ENCODE peak calls at places on chromosomes 11 and 22, in seven cellular contexts. One of them, this sample, is unnamed.

GRCh38 chr11:133082851-133083488 is 449.3 kb downstream of the OPCML start:
- DNase-seq in coronary artery: no peak
- DNase-seq in stomach: peak; percentile 77
- DNase-seq in A549: peak; percentile 27
- DNase-seq in transverse colon: peak; percentile 64
- DNase-seq in mesenchymal stem cell: peak; percentile 31
- DNase-seq in right atrium auricular region: no peak
- DNase-seq in this sample: peak; percentile 74

GRCh38 chr11:81246937-81247336 is 1486.7 kb downstream of the FAM181B start:
- DNase-seq in coronary artery: no peak
- DNase-seq in stomach: no peak
- DNase-seq in A549: no peak
- DNase-seq in transverse colon: no peak
- DNase-seq in mesenchymal stem cell: no peak
- DNase-seq in right atrium auricular region: no peak
- DNase-seq in this sample: no peak

GRCh38 chr11:70111269-70112016 is 33.3 kb downstream of the ANO1 start:
- DNase-seq in coronary artery: no peak
- DNase-seq in stomach: peak; percentile 39
- DNase-seq in A549: peak; percentile 39
- DNase-seq in transverse colon: peak; percentile 48
- DNase-seq in mesenchymal stem cell: peak; percentile 85
- DNase-seq in right atrium auricular region: peak; percentile 65
- DNase-seq in this sample: peak; percentile 69

GRCh38 chr11:67373916-67374570 is 645 bp upstream of the CLCF1 start:
- DNase-seq in coronary artery: peak; percentile 94
- DNase-seq in stomach: peak; percentile 76
- DNase-seq in A549: peak; percentile 100
- DNase-seq in transverse colon: peak; percentile 83
- DNase-seq in mesenchymal stem cell: peak; percentile 96
- DNase-seq in right atrium auricular region: peak; percentile 94
- DNase-seq in this sample: peak; percentile 87

GRCh38 chr11:118488480-118489109 is 38.7 kb upstream of the TTC36 start:
- DNase-seq in coronary artery: no peak
- DNase-seq in stomach: peak; percentile 58
- DNase-seq in A549: peak; percentile 70
- DNase-seq in transverse colon: peak; percentile 68
- DNase-seq in mesenchymal stem cell: peak; percentile 82
- DNase-seq in right atrium auricular region: peak; percentile 59
- DNase-seq in this sample: peak; percentile 57

GRCh38 chr11:61776561-61777075 is 15.8 kb downstream of the TMEM258 start:
- DNase-seq in coronary artery: no peak
- DNase-seq in stomach: peak; percentile 76
- DNase-seq in A549: peak; percentile 81
- DNase-seq in transverse colon: peak; percentile 66
- DNase-seq in mesenchymal stem cell: peak; percentile 71
- DNase-seq in right atrium auricular region: no peak
- DNase-seq in this sample: peak; percentile 78

GRCh38 chr11:70542406-70542805 is 144.1 kb downstream of the CTTN start:
- DNase-seq in coronary artery: no peak
- DNase-seq in stomach: no peak
- DNase-seq in A549: no peak
- DNase-seq in transverse colon: no peak
- DNase-seq in mesenchymal stem cell: no peak
- DNase-seq in right atrium auricular region: no peak
- DNase-seq in this sample: no peak

GRCh38 chr22:24376002-24376401 is 51.4 kb upstream of the ADORA2A start:
- DNase-seq in coronary artery: no peak
- DNase-seq in stomach: no peak
- DNase-seq in A549: no peak
- DNase-seq in transverse colon: no peak
- DNase-seq in mesenchymal stem cell: no peak
- DNase-seq in right atrium auricular region: no peak
- DNase-seq in this sample: no peak

GRCh38 chr11:109423114-109423859 is 1.3 kb downstream of the C11orf87 start:
- DNase-seq in coronary artery: no peak
- DNase-seq in stomach: no peak
- DNase-seq in A549: no peak
- DNase-seq in transverse colon: no peak
- DNase-seq in mesenchymal stem cell: peak; percentile 36
- DNase-seq in right atrium auricular region: no peak
- DNase-seq in this sample: peak; percentile 5

GRCh38 chr11:11387201-11387600 is 34.2 kb upstream of the CSNK2A3 start:
- DNase-seq in coronary artery: no peak
- DNase-seq in stomach: no peak
- DNase-seq in A549: no peak
- DNase-seq in transverse colon: no peak
- DNase-seq in mesenchymal stem cell: no peak
- DNase-seq in right atrium auricular region: no peak
- DNase-seq in this sample: no peak

DNA sequence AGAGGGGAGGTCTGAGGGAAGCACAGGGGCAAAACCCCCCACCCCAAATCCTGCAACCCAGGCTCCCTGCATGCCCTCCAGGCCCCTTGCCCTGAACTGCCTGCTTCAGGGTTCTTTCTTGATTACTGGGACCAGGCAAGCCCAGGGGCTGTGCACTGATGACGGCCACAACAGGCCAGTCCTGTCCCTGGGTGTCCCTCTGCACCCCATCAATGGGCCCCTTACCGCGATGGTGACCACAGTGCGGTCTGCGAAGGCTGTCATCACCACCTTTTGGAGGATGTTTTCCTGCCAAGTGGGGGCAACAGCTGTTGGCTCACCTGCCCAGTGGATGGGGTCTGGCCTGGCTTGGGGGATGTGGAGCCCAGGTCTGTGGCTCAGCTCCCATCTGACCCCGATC is 5.0 kb upstream of the KCNJ11 start:
- DNase-seq in coronary artery: no peak
- DNase-seq in stomach: no peak
- DNase-seq in A549: no peak
- DNase-seq in transverse colon: no peak
- DNase-seq in mesenchymal stem cell: no peak
- DNase-seq in right atrium auricular region: no peak
- DNase-seq in this sample: no peak
- H3K4me3 ChIP-seq in coronary artery: no peak overlapping the region
- H3K4me3 ChIP-seq in stomach: no peak overlapping the region
- H3K4me3 ChIP-seq in A549: no peak overlapping the region
- H3K4me3 ChIP-seq in transverse colon: no peak overlapping the region
- H3K4me3 ChIP-seq in mesenchymal stem cell: no peak overlapping the region
- H3K4me3 ChIP-seq in right atrium auricular region: no peak overlapping the region
- H3K4me3 ChIP-seq in this sample: no peak overlapping the region

DNA sequence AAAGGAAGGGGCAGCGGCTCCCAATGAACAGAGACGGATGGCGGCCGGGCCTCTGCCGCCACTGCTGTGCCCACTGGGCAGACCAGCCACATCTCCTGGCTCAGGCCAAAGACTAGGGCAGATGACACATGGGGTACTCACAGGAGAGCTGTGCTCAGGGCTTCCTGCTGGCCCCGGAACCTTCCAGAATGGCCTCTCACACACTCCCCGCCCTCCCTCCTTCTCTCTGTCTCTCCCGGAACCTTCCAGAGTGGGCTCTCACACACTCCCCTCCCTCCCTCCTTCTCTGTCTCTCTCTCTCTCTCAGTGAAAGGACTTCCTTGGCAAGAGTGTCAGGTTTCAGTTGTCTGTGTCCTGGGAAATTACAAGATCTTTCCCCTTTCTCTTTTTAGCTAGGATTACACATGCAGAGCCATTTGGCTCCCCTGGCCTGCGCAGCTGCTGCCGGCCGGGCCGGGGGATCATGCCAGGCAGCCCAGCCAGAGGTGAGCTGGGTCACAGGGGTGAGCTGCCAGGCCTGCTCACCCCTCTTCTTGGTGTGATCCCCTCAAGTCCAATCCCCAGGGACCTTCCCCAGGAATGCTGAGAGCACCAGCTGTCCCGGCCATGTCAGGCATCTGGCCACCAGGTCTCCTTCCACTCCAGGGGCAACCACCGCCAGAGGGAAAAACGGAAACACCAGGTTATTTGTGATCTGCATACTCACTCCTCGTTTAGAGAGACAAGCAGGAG is 45.3 kb upstream of the ADA2 start:
- DNase-seq in coronary artery: no peak
- DNase-seq in stomach: no peak
- DNase-seq in A549: no peak
- DNase-seq in transverse colon: no peak
- DNase-seq in mesenchymal stem cell: peak; percentile 40
- DNase-seq in right atrium auricular region: no peak
- DNase-seq in this sample: no peak
- H3K4me3 ChIP-seq in coronary artery: no peak overlapping the region
- H3K4me3 ChIP-seq in stomach: no peak overlapping the region
- H3K4me3 ChIP-seq in A549: no peak overlapping the region
- H3K4me3 ChIP-seq in transverse colon: no peak overlapping the region
- H3K4me3 ChIP-seq in mesenchymal stem cell: peak overlapping the region; percentile 25
- H3K4me3 ChIP-seq in right atrium auricular region: no peak overlapping the region
- H3K4me3 ChIP-seq in this sample: no peak overlapping the region

GRCh38 chr22:16962501-16962900 is 45.5 kb downstream of the GAB4 start:
- DNase-seq in coronary artery: no peak
- DNase-seq in stomach: no peak
- DNase-seq in A549: no peak
- DNase-seq in transverse colon: no peak
- DNase-seq in mesenchymal stem cell: no peak
- DNase-seq in right atrium auricular region: peak; percentile 50
- DNase-seq in this sample: no peak
- H3K4me3 ChIP-seq in coronary artery: no peak overlapping the region
- H3K4me3 ChIP-seq in stomach: no peak overlapping the region
- H3K4me3 ChIP-seq in A549: no peak overlapping the region
- H3K4me3 ChIP-seq in transverse colon: no peak overlapping the region
- H3K4me3 ChIP-seq in mesenchymal stem cell: no peak overlapping the region
- H3K4me3 ChIP-seq in right atrium auricular region: no peak overlapping the region
- H3K4me3 ChIP-seq in this sample: no peak overlapping the region

GRCh38 chr11:86815726-86816125 is 15.4 kb downstream of the PRSS23 start:
- DNase-seq in coronary artery: no peak
- DNase-seq in stomach: no peak
- DNase-seq in A549: no peak
- DNase-seq in transverse colon: no peak
- DNase-seq in mesenchymal stem cell: no peak
- DNase-seq in right atrium auricular region: no peak
- DNase-seq in this sample: no peak
- H3K4me3 ChIP-seq in coronary artery: no peak overlapping the region
- H3K4me3 ChIP-seq in stomach: no peak overlapping the region
- H3K4me3 ChIP-seq in A549: no peak overlapping the region
- H3K4me3 ChIP-seq in transverse colon: no peak overlapping the region
- H3K4me3 ChIP-seq in mesenchymal stem cell: no peak overlapping the region
- H3K4me3 ChIP-seq in right atrium auricular region: no peak overlapping the region
- H3K4me3 ChIP-seq in this sample: no peak overlapping the region

GRCh38 chr11:111539426-111540113 is 950 bp upstream of the LAYN start:
- DNase-seq in coronary artery: no peak
- DNase-seq in stomach: no peak
- DNase-seq in A549: no peak
- DNase-seq in transverse colon: no peak
- DNase-seq in mesenchymal stem cell: peak; percentile 47
- DNase-seq in right atrium auricular region: no peak
- DNase-seq in this sample: no peak
- H3K4me3 ChIP-seq in coronary artery: peak overlapping the region; percentile 82
- H3K4me3 ChIP-seq in stomach: peak overlapping the region; percentile 63
- H3K4me3 ChIP-seq in A549: no peak overlapping the region
- H3K4me3 ChIP-seq in transverse colon: peak overlapping the region; percentile 44
- H3K4me3 ChIP-seq in mesenchymal stem cell: peak overlapping the region; percentile 85
- H3K4me3 ChIP-seq in right atrium auricular region: peak overlapping the region; percentile 63
- H3K4me3 ChIP-seq in this sample: no peak overlapping the region

GRCh38 chr22:39239561-39240423 is 5.0 kb downstream of the PDGFB start:
- DNase-seq in coronary artery: no peak
- DNase-seq in stomach: peak; percentile 96
- DNase-seq in A549: no peak
- DNase-seq in transverse colon: peak; percentile 88
- DNase-seq in mesenchymal stem cell: no peak
- DNase-seq in right atrium auricular region: no peak
- DNase-seq in this sample: peak; percentile 98
- H3K4me3 ChIP-seq in coronary artery: no peak overlapping the region
- H3K4me3 ChIP-seq in stomach: peak overlapping the region; percentile 3
- H3K4me3 ChIP-seq in A549: no peak overlapping the region
- H3K4me3 ChIP-seq in transverse colon: no peak overlapping the region
- H3K4me3 ChIP-seq in mesenchymal stem cell: no peak overlapping the region
- H3K4me3 ChIP-seq in right atrium auricular region: peak overlapping the region; percentile 61
- H3K4me3 ChIP-seq in this sample: no peak overlapping the region

GRCh38 chr11:4040461-4040860 is 54.1 kb upstream of the RRM1 start:
- DNase-seq in coronary artery: no peak
- DNase-seq in stomach: no peak
- DNase-seq in A549: no peak
- DNase-seq in transverse colon: no peak
- DNase-seq in mesenchymal stem cell: no peak
- DNase-seq in right atrium auricular region: no peak
- DNase-seq in this sample: no peak

GRCh38 chr11:4035985-4036384 is 58.6 kb upstream of the RRM1 start:
- DNase-seq in coronary artery: no peak
- DNase-seq in stomach: no peak
- DNase-seq in A549: no peak
- DNase-seq in transverse colon: no peak
- DNase-seq in mesenchymal stem cell: no peak
- DNase-seq in right atrium auricular region: no peak
- DNase-seq in this sample: no peak

GRCh38 chr11:4041731-4042391 is 52.7 kb upstream of the RRM1 start:
- DNase-seq in coronary artery: no peak
- DNase-seq in stomach: no peak
- DNase-seq in A549: no peak
- DNase-seq in transverse colon: no peak
- DNase-seq in mesenchymal stem cell: no peak
- DNase-seq in right atrium auricular region: no peak
- DNase-seq in this sample: no peak

GRCh38 chr11:4038973-4039372 is 55.6 kb upstream of the RRM1 start:
- DNase-seq in coronary artery: no peak
- DNase-seq in stomach: no peak
- DNase-seq in A549: no peak
- DNase-seq in transverse colon: no peak
- DNase-seq in mesenchymal stem cell: peak; percentile 46
- DNase-seq in right atrium auricular region: no peak
- DNase-seq in this sample: no peak
- H3K4me3 ChIP-seq in coronary artery: no peak overlapping the region
- H3K4me3 ChIP-seq in stomach: no peak overlapping the region
- H3K4me3 ChIP-seq in A549: no peak overlapping the region
- H3K4me3 ChIP-seq in transverse colon: no peak overlapping the region
- H3K4me3 ChIP-seq in mesenchymal stem cell: no peak overlapping the region
- H3K4me3 ChIP-seq in right atrium auricular region: no peak overlapping the region
- H3K4me3 ChIP-seq in this sample: no peak overlapping the region

DNA sequence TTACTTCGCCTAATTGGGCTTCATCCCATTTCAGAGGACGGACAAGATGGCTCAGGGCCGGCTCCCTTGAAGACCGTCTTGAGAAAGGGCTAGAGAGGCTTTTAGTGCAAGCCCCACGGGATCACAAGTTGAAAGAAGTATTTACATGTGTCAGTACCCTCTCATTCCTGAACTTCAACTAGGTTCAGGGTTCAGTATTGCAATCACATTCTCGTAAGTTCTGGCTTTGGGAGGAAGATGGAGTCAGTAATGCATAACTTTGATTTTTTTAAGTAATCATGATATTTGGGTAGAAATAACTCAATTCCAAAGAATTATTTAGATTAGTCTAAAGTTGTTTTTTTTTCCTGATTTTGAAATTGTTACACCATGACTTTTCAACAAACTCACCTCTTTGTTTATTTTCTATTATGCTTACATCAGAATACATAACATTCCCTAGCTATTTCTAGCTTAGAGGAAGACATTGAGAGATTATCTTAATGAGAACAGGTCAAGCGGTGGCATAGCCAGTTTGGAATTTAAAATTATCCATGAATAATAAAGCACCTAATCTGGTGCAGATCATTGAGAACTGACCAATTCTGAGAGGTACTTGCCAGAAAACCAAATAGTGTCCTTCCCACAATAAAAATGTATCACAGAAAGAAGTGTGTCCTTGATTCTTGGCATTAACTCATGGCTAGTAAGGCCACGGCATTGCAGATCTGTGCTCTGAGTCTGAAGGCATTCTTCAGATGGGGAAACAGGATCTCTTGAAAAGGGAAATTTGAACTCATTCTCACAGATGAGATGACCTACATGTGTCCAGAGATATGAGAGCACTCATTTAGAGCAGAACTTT is 92.1 kb upstream of the BLID start:
- DNase-seq in coronary artery: no peak
- DNase-seq in stomach: no peak
- DNase-seq in A549: no peak
- DNase-seq in transverse colon: no peak
- DNase-seq in mesenchymal stem cell: no peak
- DNase-seq in right atrium auricular region: no peak
- DNase-seq in this sample: no peak
- H3K4me3 ChIP-seq in coronary artery: peak overlapping the region; percentile 20
- H3K4me3 ChIP-seq in stomach: no peak overlapping the region
- H3K4me3 ChIP-seq in A549: no peak overlapping the region
- H3K4me3 ChIP-seq in transverse colon: no peak overlapping the region
- H3K4me3 ChIP-seq in mesenchymal stem cell: peak overlapping the region; percentile 64
- H3K4me3 ChIP-seq in right atrium auricular region: no peak overlapping the region
- H3K4me3 ChIP-seq in this sample: no peak overlapping the region